ENCODE peak calls at places on chromosomes 4 and X, in eight cellular contexts. O is GM23248, B is suprapubic skin, E is OCI-LY7, X is neural progenitor cell, T is lower lobe of right lung, V is transverse colon, P is foreskin keratinocyte. S is an unnamed sample.
A peak's percentile ranks its signal among the peaks of the same experiment; 100 is the strongest.

GRCh38 chrX:45986971-45987370 is 558.2 kb downstream of the ZNF674 start:
- DNase-seq in O (peak; percentile 34), B (no peak), E (no peak), X (no peak), T (no peak), V (no peak), P (peak; percentile 21), S (no peak)

GRCh38 chr4:164648151-164648848 is 105.6 kb upstream of the SMIM31 start:
- DNase-seq in O (peak; percentile 61), B (no peak), E (no peak), X (no peak), T (no peak), V (no peak), P (peak; percentile 95), S (no peak)

GRCh38 chr4:142959156-142959555 is 113.1 kb upstream of the INPP4B start:
- DNase-seq in O (no peak), B (no peak), E (no peak), X (no peak), T (no peak), V (no peak), P (peak; percentile 66), S (no peak)

GRCh38 chr4:127304356-127304755 is 328.4 kb upstream of the INTU start:
- DNase-seq in O (peak; percentile 49), B (no peak), E (no peak), X (no peak), T (no peak), V (no peak), P (no peak), S (no peak)

GRCh38 chrX:39162322-39162721 is 361.1 kb downstream of the MID1IP1 start:
- DNase-seq in O (no peak), B (no peak), E (no peak), X (peak; percentile 54), T (peak; percentile 53), V (peak; percentile 57), P (no peak), S (no peak)

GRCh38 chr4:38279650-38280322 is 319.6 kb downstream of the PTTG2 start:
- DNase-seq in O (peak; percentile 31), B (no peak), E (no peak), X (peak; percentile 80), T (no peak), V (peak; percentile 87), P (peak; percentile 9), S (no peak)

GRCh38 chrX:110858565-110858964 is 62.9 kb upstream of the CHRDL1 start:
- DNase-seq in O (no peak), B (no peak), E (no peak), X (no peak), T (no peak), V (no peak), P (no peak), S (no peak)

GRCh38 chr4:53128959-53129358 is 236.9 kb downstream of the SCFD2 start:
- DNase-seq in O (peak; percentile 13), B (no peak), E (no peak), X (no peak), T (no peak), V (no peak), P (no peak), S (no peak)

GRCh38 chrX:123818243-123818642 is 41.6 kb upstream of the XIAP start:
- DNase-seq in O (peak; percentile 88), B (no peak), E (no peak), X (no peak), T (no peak), V (no peak), P (peak; percentile 96), S (no peak)

GRCh38 chr4:88803600-88804096 is 106.0 kb upstream of the NAP1L5 start:
- DNase-seq in O (peak; percentile 87), B (no peak), E (no peak), X (no peak), T (no peak), V (peak; percentile 43), P (peak; percentile 62), S (no peak)

GRCh38 chrX:118495061-118495921 is at the start of gene DOCK11:
- DNase-seq in O (peak; percentile 78), B (peak; percentile 88), E (peak; percentile 90), X (peak; percentile 84), T (peak; percentile 89), V (peak; percentile 75), P (peak; percentile 27), S (peak; percentile 52)

GRCh38 chrX:17291141-17291900 is 83.7 kb upstream of the NHS start:
- DNase-seq in O (no peak), B (no peak), E (no peak), X (no peak), T (no peak), V (no peak), P (no peak), S (no peak)

GRCh38 chr4:187294861-187295260 is 571.2 kb upstream of the FAT1 start:
- DNase-seq in O (no peak), B (no peak), E (no peak), X (no peak), T (no peak), V (peak; percentile 58), P (peak; percentile 80), S (no peak)

GRCh38 chrX:43655961-43656494 is at the start of gene MAOA:
- DNase-seq in O (no peak), B (peak; percentile 91), E (no peak), X (peak; percentile 66), T (peak; percentile 92), V (peak; percentile 88), P (peak; percentile 34), S (peak; percentile 56)

GRCh38 chrX:9865804-9866471 is 79.7 kb downstream of the SHROOM2 start:
- DNase-seq in O (peak; percentile 28), B (no peak), E (no peak), X (no peak), T (no peak), V (no peak), P (peak; percentile 81), S (no peak)

GRCh38 chr4:26050212-26050643 is 136.2 kb downstream of the SMIM20 start:
- DNase-seq in O (no peak), B (no peak), E (no peak), X (no peak), T (peak; percentile 82), V (peak; percentile 27), P (no peak), S (peak; percentile 39)

GRCh38 chrX:118847676-118848075 is 24.1 kb downstream of the ZCCHC12 start:
- DNase-seq in O (peak; percentile 60), B (no peak), E (peak; percentile 41), X (peak; percentile 69), T (no peak), V (no peak), P (peak; percentile 16), S (no peak)

GRCh38 chrX:15853586-15854079 is 980 bp downstream of the AP1S2 start:
- DNase-seq in O (peak; percentile 33), B (no peak), E (peak; percentile 10), X (peak; percentile 17), T (no peak), V (no peak), P (no peak), S (peak; percentile 8)

GRCh38 chrX:15856580-15856979 is 2.0 kb upstream of the AP1S2 start:
- DNase-seq in O (no peak), B (no peak), E (no peak), X (no peak), T (no peak), V (no peak), P (no peak), S (no peak)

GRCh38 chrX:15855562-15856256 is 1.1 kb upstream of the AP1S2 start:
- DNase-seq in O (no peak), B (no peak), E (peak; percentile 28), X (peak; percentile 29), T (no peak), V (no peak), P (no peak), S (no peak)

GRCh38 chrX:15854712-15855561 is at the start of gene AP1S2:
- DNase-seq in O (peak; percentile 93), B (peak; percentile 90), E (peak; percentile 92), X (peak; percentile 99), T (peak; percentile 93), V (peak; percentile 97), P (peak; percentile 82), S (peak; percentile 97)

DNA sequence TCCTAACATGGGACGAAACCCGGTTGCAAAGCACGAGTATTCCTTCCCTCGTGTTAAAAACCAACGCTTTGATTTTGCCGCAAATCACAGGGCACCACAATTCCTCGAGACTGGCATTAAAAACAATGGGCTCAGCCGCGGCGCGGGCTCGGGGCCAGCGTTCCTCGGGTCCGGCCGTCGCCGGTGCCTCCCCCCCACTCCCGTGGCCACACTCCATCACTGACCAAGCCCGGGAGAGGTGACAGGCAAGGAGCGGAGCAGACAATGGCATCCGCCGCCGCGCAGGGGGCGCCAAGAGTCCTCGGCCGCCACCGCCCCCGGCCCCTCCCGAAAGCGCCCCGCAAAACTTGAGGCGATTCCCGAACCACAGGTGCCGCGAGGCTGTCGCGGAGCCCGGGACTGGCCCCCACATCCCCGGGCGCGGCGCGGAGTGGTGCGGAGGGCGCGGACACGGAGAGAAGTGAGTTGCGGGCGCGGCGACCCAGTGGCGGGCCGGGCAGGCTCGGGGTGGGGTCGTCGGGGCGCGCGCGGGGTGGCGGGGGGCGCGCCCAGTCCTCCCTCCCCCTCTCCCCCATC is 445 bp downstream of the AP1S2 start:
- DNase-seq in O (peak; percentile 44), B (peak; percentile 74), E (peak; percentile 55), X (peak; percentile 93), T (peak; percentile 65), V (peak; percentile 60), P (no peak), S (peak; percentile 75)
- H3K27ac ChIP-seq in O (no peak overlapping the region), B (peak overlapping the region; percentile 91), E (peak overlapping the region; percentile 95), X (peak overlapping the region; percentile 91), T (peak overlapping the region; percentile 90), V (peak overlapping the region; percentile 92), P (no peak overlapping the region), S (peak overlapping the region; percentile 87)

GRCh38 chrX:153922932-153923857 is 2.9 kb downstream of the ARHGAP4 start:
- DNase-seq in O (peak; percentile 56), B (no peak), E (no peak), X (peak; percentile 41), T (peak; percentile 78), V (peak; percentile 72), P (no peak), S (peak; percentile 91)
- H3K27ac ChIP-seq in O (no peak overlapping the region), B (no peak overlapping the region), E (no peak overlapping the region), X (no peak overlapping the region), T (peak overlapping the region; percentile 46), V (peak overlapping the region; percentile 9), P (no peak overlapping the region), S (peak overlapping the region; percentile 92)

DNA sequence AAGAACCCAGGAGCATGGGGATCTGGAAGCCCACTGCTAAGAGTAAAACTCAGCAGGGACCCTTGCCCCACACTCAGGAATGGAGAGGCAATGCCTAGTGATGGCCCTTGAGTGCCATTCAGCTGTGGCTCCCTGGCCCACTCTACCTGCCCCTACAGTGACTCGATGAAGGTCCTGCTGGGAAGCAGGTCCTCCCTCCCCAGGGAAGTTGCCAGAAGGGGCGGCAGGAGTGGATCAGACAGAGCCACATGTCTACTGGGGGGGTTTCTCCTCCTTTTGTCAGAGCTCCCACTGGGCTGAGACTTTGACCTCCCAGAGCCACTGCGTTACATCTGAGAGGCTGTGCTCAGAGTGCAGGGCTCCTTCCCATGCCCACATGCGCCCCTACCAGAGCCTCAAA is 1.2 kb downstream of the SLC10A3 start:
- DNase-seq in O (no peak), B (no peak), E (no peak), X (no peak), T (no peak), V (no peak), P (no peak), S (no peak)
- H3K27ac ChIP-seq in O (peak overlapping the region; percentile 99), B (no peak overlapping the region), E (peak overlapping the region; percentile 45), X (no peak overlapping the region), T (no peak overlapping the region), V (peak overlapping the region; percentile 93), P (no peak overlapping the region), S (no peak overlapping the region)

DNA sequence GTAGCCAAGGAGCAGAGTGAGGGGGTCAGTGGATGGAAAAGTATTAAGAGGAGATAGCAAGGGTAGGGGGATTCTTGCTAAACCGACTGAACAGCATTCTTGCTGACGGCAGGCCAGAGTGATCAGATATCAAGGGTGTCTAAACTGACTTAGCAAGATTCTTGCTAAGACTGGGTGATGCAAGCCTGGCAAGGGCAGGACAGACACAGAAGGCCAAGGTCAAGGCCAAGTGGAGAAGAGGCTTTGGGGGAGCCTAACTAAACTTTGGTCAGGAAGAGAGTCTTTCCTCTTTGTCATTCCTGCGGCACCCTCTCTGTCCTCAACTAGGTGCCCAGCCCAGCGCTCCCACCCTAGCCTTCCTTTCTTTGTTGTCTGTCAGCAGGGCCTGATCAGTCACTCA is 812 bp downstream of the XPNPEP2 start:
- DNase-seq in O (no peak), B (no peak), E (no peak), X (no peak), T (no peak), V (no peak), P (no peak), S (no peak)
- H3K27ac ChIP-seq in O (no peak overlapping the region), B (no peak overlapping the region), E (no peak overlapping the region), X (no peak overlapping the region), T (no peak overlapping the region), V (no peak overlapping the region), P (no peak overlapping the region), S (no peak overlapping the region)

S was measured in WERI-Rb-1.